ENCODE peak calls at places on chromosomes 3 and 15, in four cellular contexts. W is Ammon's horn, P is AG08396, Y is epithelial cell of proximal tubule. D is an unnamed sample.

GRCh38 chr15:49225572-49226281 is 55.7 kb downstream of the GALK2 start:
- DNase-seq in W (no peak), P (peak), Y (no peak), D (no peak)

GRCh38 chr3:191688756-191689433 is 227.9 kb downstream of the PYDC2 start:
- DNase-seq in W (no peak), P (no peak), Y (no peak), D (no peak)

GRCh38 chr15:69489101-69489571 is 36.5 kb downstream of the RPLP1 start:
- DNase-seq in W (peak), P (no peak), Y (no peak), D (no peak)

GRCh38 chr3:61593630-61594029 is 32.3 kb downstream of the PTPRG start:
- DNase-seq in W (no peak), P (no peak), Y (no peak), D (no peak)

GRCh38 chr15:80219955-80220354 is 32.1 kb downstream of the CTXND1 start:
- DNase-seq in W (no peak), P (no peak), Y (no peak), D (no peak)

GRCh38 chr3:12932754-12933153 is 91.4 kb upstream of the RPL32 start:
- DNase-seq in W (no peak), P (no peak), Y (no peak), D (no peak)

GRCh38 chr3:122331886-122332285 is 6.8 kb downstream of the CSTA start:
- DNase-seq in W (no peak), P (no peak), Y (no peak), D (no peak)

GRCh38 chr3:129461461-129462146 is 21.6 kb downstream of the IFT122 start:
- DNase-seq in W (peak), P (no peak), Y (no peak), D (no peak)

GRCh38 chr15:31004220-31004733 is 12.8 kb upstream of the MTMR10 start:
- DNase-seq in W (peak), P (no peak), Y (no peak), D (no peak)

GRCh38 chr15:61275901-61276300 is 46.8 kb upstream of the RORA start:
- DNase-seq in W (no peak), P (no peak), Y (no peak), D (no peak)

GRCh38 chr15:94584833-94585244 is 353.5 kb downstream of the MCTP2 start:
- DNase-seq in W (no peak), P (no peak), Y (no peak), D (no peak)

GRCh38 chr15:52730163-52730562 is 51.0 kb upstream of the ATOSA start:
- DNase-seq in W (no peak), P (no peak), Y (no peak), D (no peak)

GRCh38 chr3:137471553-137472204 is 292.4 kb upstream of the SOX14 start:
- DNase-seq in W (no peak), P (no peak), Y (no peak), D (no peak)

GRCh38 chr3:150015906-150016305 is 45.2 kb upstream of the PFN2 start:
- DNase-seq in W (peak), P (no peak), Y (peak), D (no peak)

GRCh38 chr3:126544596-126545281 is 14.0 kb downstream of the C3orf22 start:
- DNase-seq in W (no peak), P (no peak), Y (no peak), D (no peak)

GRCh38 chr15:68055224-68055705 is 1.1 kb downstream of the PIAS1 start:
- DNase-seq in W (peak), P (peak), Y (peak), D (peak)